ENCODE peak calls at places on chromosomes 3 and 15, in seven cellular contexts. N is H9, S is IMR-90, X is mesendoderm, A is trophoblast cell, L is neuronal stem cell, J is mesenchymal stem cell. V is an unnamed sample.

GRCh38 chr15:52498700-52499099 is 30.0 kb downstream of the MYO5A start:
- DNase-seq in S (no peak), J (no peak), A (no peak), N (no peak), L (no peak), X (no peak), V (no peak)

GRCh38 chr3:159854500-159855124 is 134.0 kb upstream of the IL12A start:
- DNase-seq in A (peak), X (peak), S (peak), L (no peak), J (peak), N (no peak), V (no peak)

GRCh38 chr3:13078158-13078905 is 5.1 kb upstream of the IQSEC1 start:
- DNase-seq in X (no peak), L (no peak), J (no peak), A (no peak), S (no peak), N (no peak), V (no peak)

GRCh38 chr3:20574746-20575145 is 388.7 kb upstream of the SGO1 start:
- DNase-seq in S (peak), J (peak), L (no peak), X (no peak), N (no peak), A (peak), V (no peak)

GRCh38 chr3:23041918-23042696 is 161.0 kb upstream of the UBE2E2 start:
- DNase-seq in X (no peak), S (no peak), N (no peak), J (no peak), L (no peak), A (no peak), V (no peak)

GRCh38 chr3:15495461-15496340 is 25.8 kb downstream of the COLQ start:
- DNase-seq in L (no peak), S (no peak), N (no peak), J (no peak), X (no peak), A (peak), V (no peak)

GRCh38 chr3:120147072-120147871 is 53.0 kb upstream of the GSK3B start:
- DNase-seq in A (peak), N (peak), S (no peak), J (no peak), X (peak), L (no peak), V (no peak)

GRCh38 chr3:122915300-122916055 is 112.1 kb downstream of the SEMA5B start:
- DNase-seq in N (no peak), A (no peak), S (no peak), J (no peak), L (no peak), X (no peak), V (no peak)

GRCh38 chr3:177427096-177427495 is 229.8 kb upstream of the TBL1XR1 start:
- DNase-seq in J (no peak), L (no peak), X (no peak), A (no peak), N (no peak), S (no peak), V (no peak)

GRCh38 chr3:25103391-25103790 is 324.7 kb upstream of the RARB start:
- DNase-seq in L (no peak), X (no peak), S (no peak), A (no peak), J (no peak), N (no peak), V (no peak)

GRCh38 chr3:169264711-169265110 is 398.8 kb downstream of the MECOM start:
- DNase-seq in A (no peak), X (no peak), S (peak), N (no peak), J (peak), L (no peak), V (no peak)

GRCh38 chr3:195068481-195069080 is 202.4 kb downstream of the XXYLT1 start:
- DNase-seq in A (no peak), S (no peak), N (no peak), J (no peak), L (no peak), X (no peak), V (no peak)

GRCh38 chr3:146187334-146187950 is 26.5 kb upstream of the PLOD2 start:
- DNase-seq in L (peak), S (peak), J (peak), X (peak), N (no peak), A (peak), V (no peak)

GRCh38 chr3:100875239-100875638 is 118.0 kb downstream of the ABI3BP start:
- DNase-seq in X (no peak), S (peak), J (peak), L (no peak), N (no peak), A (no peak), V (no peak)

GRCh38 chr3:124881976-124882697 is 5.0 kb downstream of the ITGB5 start:
- DNase-seq in A (no peak), X (no peak), L (no peak), S (no peak), J (no peak), N (no peak), V (no peak)

GRCh38 chr15:70259640-70260066 is 161.9 kb upstream of the TLE3 start:
- DNase-seq in L (no peak), X (peak), J (no peak), S (no peak), N (peak), A (peak), V (no peak)

GRCh38 chr15:65400760-65401606 is 21.8 kb downstream of the IGDCC4 start:
- DNase-seq in N (peak), J (peak), S (peak), L (peak), A (peak), X (peak), V (peak)

GRCh38 chr15:31147943-31148621 is 46.6 kb upstream of the TRPM1 start:
- DNase-seq in S (no peak), L (no peak), X (no peak), N (no peak), A (no peak), J (no peak), V (no peak)

GRCh38 chr15:62532367-62532766 is 367.3 kb upstream of the C2CD4B start:
- DNase-seq in A (no peak), J (peak), N (no peak), X (no peak), L (no peak), S (no peak), V (no peak)

GRCh38 chr15:31439328-31439727 is 112.7 kb downstream of the KLF13 start:
- DNase-seq in L (no peak), X (peak), N (peak), S (no peak), J (no peak), A (peak), V (no peak)

GRCh38 chr15:38828031-38828532 is 263.5 kb upstream of the RASGRP1 start:
- DNase-seq in X (no peak), J (no peak), L (no peak), A (no peak), N (no peak), S (peak), V (no peak)

GRCh38 chr15:33292718-33293307 is 18.0 kb upstream of the RYR3 start:
- DNase-seq in J (peak), X (peak), N (peak), S (peak), L (peak), A (peak), V (no peak)

GRCh38 chr3:115626711-115627110 is 3.4 kb downstream of the GAP43 start:
- DNase-seq in S (no peak), A (no peak), X (peak), J (no peak), N (no peak), L (no peak), V (no peak)

GRCh38 chr15:32774022-32774421 is 56.2 kb downstream of the GREM1 start:
- DNase-seq in A (peak), S (peak), L (no peak), N (no peak), X (peak), J (peak), V (no peak)

GRCh38 chr3:115548611-115549010 is 74.7 kb upstream of the GAP43 start:
- DNase-seq in N (no peak), A (no peak), S (no peak), X (no peak), L (no peak), J (no peak), V (no peak)

GRCh38 chr3:142434503-142434902 is 13.3 kb downstream of the XRN1 start:
- DNase-seq in A (no peak), S (no peak), X (peak), L (no peak), N (no peak), J (no peak), V (no peak)

GRCh38 chr3:42387802-42388651 is 22.4 kb downstream of the LYZL4 start:
- DNase-seq in S (no peak), J (peak), L (no peak), N (no peak), X (no peak), A (no peak), V (no peak)

GRCh38 chr15:60840306-60840702 is 361.4 kb upstream of the ICE2 start:
- DNase-seq in A (no peak), J (peak), X (peak), L (no peak), N (peak), S (peak), V (no peak)

GRCh38 chr15:62475595-62475994 is 310.5 kb upstream of the C2CD4B start:
- DNase-seq in A (no peak), L (no peak), S (no peak), N (no peak), J (no peak), X (no peak), V (no peak)

GRCh38 chr3:33124638-33125037 is 10.8 kb downstream of the CRTAP start:
- DNase-seq in S (no peak), L (no peak), N (no peak), A (peak), J (no peak), X (no peak), V (no peak)

DNA sequence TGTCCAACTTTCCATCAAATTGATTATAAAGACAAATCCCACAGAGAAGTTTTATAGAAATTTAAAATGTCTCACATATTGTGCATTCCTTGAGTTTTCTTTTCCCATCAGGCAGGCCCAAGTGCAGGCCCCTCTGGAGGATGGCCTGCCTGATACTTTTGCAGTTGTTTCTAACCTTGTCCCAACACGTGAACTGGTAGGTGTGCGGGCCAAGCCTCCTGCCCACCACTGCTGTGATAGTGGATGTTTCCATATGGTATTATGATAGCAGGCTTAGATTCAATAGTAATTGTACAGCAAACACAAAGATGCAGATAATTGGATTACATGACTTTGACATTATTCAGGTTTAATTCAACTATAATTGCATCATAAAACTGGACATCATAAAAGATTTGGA is 1.4 kb downstream of the P2RY12 start:
- DNase-seq in X (no peak), N (no peak), J (no peak), L (no peak), A (no peak), S (no peak), V (no peak)
- H2BK120ac ChIP-seq in X (no peak), N (no peak), J (no peak), L (no peak), A (peak), S (no peak), V (no peak)

DNA sequence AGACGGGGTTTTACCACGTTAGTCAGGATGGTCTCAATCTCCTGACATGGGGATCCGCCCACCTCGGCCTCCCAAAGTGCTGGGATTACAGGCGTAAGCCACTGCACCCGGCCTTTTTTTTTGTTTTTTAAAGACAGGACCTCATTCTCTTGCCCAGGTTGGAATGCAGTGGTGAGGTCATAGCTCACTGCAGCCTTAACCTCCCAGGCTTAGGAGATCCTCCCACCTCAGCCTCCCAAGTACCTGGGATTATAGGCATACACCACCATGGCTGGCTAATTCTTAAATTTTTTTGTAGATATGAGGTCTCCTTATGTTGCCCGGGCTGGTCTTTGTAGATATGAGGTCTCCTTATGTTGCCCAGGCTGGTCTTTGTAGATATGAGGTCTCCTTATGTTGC is 82.3 kb upstream of the RNU6-1 start:
- DNase-seq in L (no peak), S (no peak), J (no peak), X (no peak), N (no peak), A (no peak), V (no peak)
- H2BK120ac ChIP-seq in L (no peak), S (no peak), J (no peak), X (no peak), N (no peak), A (no peak), V (no peak)

DNA sequence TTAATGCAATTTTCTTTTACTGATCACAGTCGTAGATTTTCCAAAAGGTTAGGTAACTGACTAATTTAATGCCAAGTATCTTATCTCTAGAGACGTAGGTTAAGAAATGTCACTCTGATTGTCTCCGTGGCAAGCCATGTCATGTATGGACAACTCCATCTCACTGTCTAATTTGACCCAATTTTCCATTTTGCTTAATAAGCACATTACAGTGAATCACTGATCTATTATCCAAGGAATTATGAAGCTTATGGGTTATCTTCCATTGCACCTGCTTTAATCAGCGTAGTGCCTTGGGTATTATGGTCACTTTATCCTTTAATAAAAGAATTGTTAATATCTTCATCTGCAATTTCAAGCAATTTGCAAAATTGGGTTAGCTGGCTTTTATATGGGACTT is 557.4 kb upstream of the ROBO2 start:
- DNase-seq in L (no peak), S (no peak), X (no peak), N (no peak), A (no peak), J (no peak), V (no peak)
- H2BK120ac ChIP-seq in L (no peak), S (no peak), X (no peak), N (no peak), A (no peak), J (no peak), V (no peak)

GRCh38 chr3:46962990-46963389 is 13.6 kb downstream of the CCDC12 start:
- DNase-seq in X (no peak), S (no peak), N (no peak), L (no peak), J (no peak), A (peak), V (no peak)
- H2BK120ac ChIP-seq in X (no peak), S (no peak), N (no peak), L (no peak), J (no peak), A (no peak), V (no peak)